ENCODE peak calls at places on chromosomes 3 and 15, in ten cellular contexts. N is cardiac muscle cell; P is NCI-H774; I is endothelial cell of umbilical vein; J is stimulated activated CD8-positive, alpha-beta memory T cell treated with anti-CD3 and anti-CD28 coated beads, Interleukin-4, amount 100 ng/mL, for 1 hour; H is activated gamma-delta T cell treated with Interleukin-2 at 50 U/mL for 16 hours; A is T-helper 2 cell; D is T-helper 22 cell; V is activated naive CD8-positive, alpha-beta T cell treated with anti-CD3 and anti-CD28 coated beads, Interleukin-2, amount 50 U/mL, for 16 hours; U is GM12878. C is an unnamed sample.
A peak's percentile ranks its signal among the peaks of the same experiment; 100 is the strongest.

GRCh38 chr3:53604232-53604631 is 109.8 kb downstream of the CACNA1D start:
- DNase-seq in H (no peak), V (no peak), D (no peak), I (no peak), U (no peak), P (no peak), N (no peak), J (no peak), A (no peak), C (no peak)

GRCh38 chr15:67968564-67969440 is 85.3 kb upstream of the PIAS1 start:
- DNase-seq in P (no peak), I (no peak), N (no peak), A (no peak), D (no peak), J (no peak), V (no peak), H (no peak), U (no peak), C (no peak)

GRCh38 chr15:89999676-90000174 is 1.4 kb upstream of the ZNF710 start:
- DNase-seq in P (no peak), V (no peak), N (peak; percentile 32), J (no peak), U (no peak), A (no peak), I (no peak), H (no peak), D (no peak), C (no peak)

GRCh38 chr3:110576962-110577361 is 494.7 kb upstream of the NECTIN3 start:
- DNase-seq in H (no peak), P (no peak), N (peak; percentile 86), I (peak; percentile 65), V (no peak), U (no peak), A (no peak), J (no peak), D (no peak), C (no peak)

GRCh38 chr3:73086071-73086494 is 24.6 kb downstream of the EBLN2 start:
- DNase-seq in U (no peak), I (peak; percentile 44), P (no peak), D (no peak), N (peak; percentile 59), H (peak; percentile 44), J (peak; percentile 16), V (peak; percentile 2), A (peak; percentile 32), C (no peak)

GRCh38 chr3:40243056-40243455 is 66.5 kb upstream of the EIF1B start:
- DNase-seq in J (no peak), P (no peak), N (no peak), V (no peak), A (no peak), H (no peak), U (no peak), D (no peak), I (no peak), C (no peak)

GRCh38 chr3:127002195-127003174 is 19.6 kb downstream of the PLXNA1 start:
- DNase-seq in U (no peak), A (no peak), I (peak; percentile 83), J (no peak), H (no peak), P (no peak), D (no peak), V (no peak), N (peak; percentile 96), C (peak; percentile 47)

GRCh38 chr3:5217824-5218595 is 30.5 kb downstream of the EDEM1 start:
- DNase-seq in H (no peak), J (no peak), P (no peak), U (no peak), I (no peak), D (no peak), A (no peak), V (no peak), N (peak; percentile 77), C (no peak)

GRCh38 chr3:22862111-22862510 is 341.0 kb upstream of the UBE2E2 start:
- DNase-seq in D (no peak), V (no peak), U (no peak), A (no peak), P (no peak), H (no peak), J (no peak), I (no peak), N (no peak), C (no peak)

GRCh38 chr3:22245122-22245521 is 494.1 kb upstream of the ZNF385D start:
- DNase-seq in V (no peak), A (no peak), J (no peak), P (no peak), U (no peak), D (no peak), H (no peak), I (no peak), N (peak; percentile 93), C (no peak)

GRCh38 chr15:64274541-64274940 is 81.4 kb downstream of the CSNK1G1 start:
- DNase-seq in N (no peak), A (no peak), P (no peak), H (no peak), D (no peak), V (no peak), I (no peak), J (no peak), U (no peak), C (no peak)

GRCh38 chr15:96070636-96071035 is 259.9 kb upstream of the NR2F2 start:
- DNase-seq in H (no peak), D (no peak), I (no peak), J (no peak), P (no peak), N (no peak), V (no peak), A (no peak), U (no peak), C (no peak)

GRCh38 chr3:9142346-9142745 is 107.1 kb downstream of the SRGAP3 start:
- DNase-seq in J (no peak), U (no peak), N (no peak), P (no peak), A (no peak), D (no peak), I (no peak), V (no peak), H (no peak), C (no peak)